ENCODE peak calls at places on chromosomes 11 and 22, in ten cellular contexts. O is RPMI8226; K is substantia nigra; Y is kidney; V is COR-L47; A is activated CD4-positive, CD25-positive, alpha-beta regulatory T cell treated with anti-CD3 and anti-CD28 coated beads, Interleukin-2, amount 50 U/mL, for 72 hours; R is AG04450; T is A549; D is DMS79; X is activated T-cell treated with anti-CD3 and anti-CD28 coated beads for 48 hours. N is an unnamed sample.

GRCh38 chr11:128471138-128471661 is 116.2 kb downstream of the ETS1 start:
- DNase-seq in O (peak), K (no peak), Y (peak), V (no peak), A (no peak), R (no peak), T (no peak), D (no peak), X (no peak), N (no peak)

GRCh38 chr11:110527146-110527545 is 97.4 kb downstream of the FDX1 start:
- DNase-seq in O (no peak), K (no peak), Y (no peak), V (no peak), A (no peak), R (no peak), T (no peak), D (no peak), X (no peak), N (no peak)

GRCh38 chr22:16955678-16956210 is 52.3 kb downstream of the GAB4 start:
- DNase-seq in O (peak), K (no peak), Y (no peak), V (peak), A (no peak), R (no peak), T (no peak), D (no peak), X (no peak), N (no peak)

GRCh38 chr11:14904745-14905103 is 12.7 kb upstream of the CYP2R1 start:
- DNase-seq in O (peak), K (peak), Y (peak), V (no peak), A (peak), R (no peak), T (peak), D (no peak), X (peak), N (no peak)

GRCh38 chr11:89504270-89504669 is 13.1 kb upstream of the NOX4 start:
- DNase-seq in O (no peak), K (no peak), Y (no peak), V (no peak), A (no peak), R (no peak), T (no peak), D (no peak), X (no peak), N (no peak)

GRCh38 chr11:11349870-11350325 is 3.2 kb downstream of the CSNK2A3 start:
- DNase-seq in O (no peak), K (no peak), Y (no peak), V (no peak), A (no peak), R (peak), T (no peak), D (no peak), X (no peak), N (no peak)

GRCh38 chr11:14203392-14203791 is 155.6 kb downstream of the RRAS2 start:
- DNase-seq in O (no peak), K (no peak), Y (no peak), V (no peak), A (no peak), R (no peak), T (no peak), D (no peak), X (no peak), N (no peak)

GRCh38 chr11:87871071-87871470 is 304.2 kb downstream of the RAB38 start:
- DNase-seq in O (no peak), K (no peak), Y (no peak), V (no peak), A (no peak), R (no peak), T (no peak), D (no peak), X (no peak), N (no peak)

GRCh38 chr11:69486056-69486772 is 4.8 kb downstream of the LINC01488 start:
- DNase-seq in O (no peak), K (no peak), Y (peak), V (no peak), A (no peak), R (no peak), T (no peak), D (no peak), X (no peak), N (no peak)

GRCh38 chr11:114366331-114367243 is 33.7 kb downstream of the C11orf71 start:
- DNase-seq in O (no peak), K (no peak), Y (no peak), V (no peak), A (no peak), R (peak), T (peak), D (no peak), X (no peak), N (peak)

GRCh38 chr11:24588075-24588474 is 91.2 kb downstream of the LUZP2 start:
- DNase-seq in O (no peak), K (no peak), Y (no peak), V (no peak), A (no peak), R (no peak), T (no peak), D (no peak), X (no peak), N (no peak)

GRCh38 chr11:19646921-19647320 is 65.7 kb upstream of the NAV2 start:
- DNase-seq in O (no peak), K (no peak), Y (no peak), V (no peak), A (no peak), R (peak), T (no peak), D (peak), X (no peak), N (no peak)

GRCh38 chr11:80733776-80734175 is 1292.9 kb upstream of the TENM4 start:
- DNase-seq in O (no peak), K (no peak), Y (no peak), V (no peak), A (no peak), R (no peak), T (no peak), D (no peak), X (no peak), N (no peak)

GRCh38 chr11:72263363-72263762 is 19.4 kb upstream of the PHOX2A start:
- DNase-seq in O (no peak), K (no peak), Y (no peak), V (no peak), A (no peak), R (peak), T (peak), D (no peak), X (no peak), N (no peak)

GRCh38 chr11:22634897-22635629 is 9.4 kb upstream of the FANCF start:
- DNase-seq in O (peak), K (no peak), Y (no peak), V (peak), A (no peak), R (no peak), T (no peak), D (no peak), X (no peak), N (peak)

GRCh38 chr11:119696378-119697157 is 32.4 kb downstream of the NECTIN1 start:
- DNase-seq in O (no peak), K (no peak), Y (no peak), V (no peak), A (no peak), R (no peak), T (no peak), D (peak), X (no peak), N (no peak)

GRCh38 chr22:26503758-26504157 is 8.5 kb downstream of the TFIP11 start:
- DNase-seq in O (no peak), K (no peak), Y (no peak), V (no peak), A (no peak), R (no peak), T (no peak), D (no peak), X (no peak), N (no peak)

GRCh38 chr11:2581151-2581930 is 118.5 kb downstream of the KCNQ1OT1 start:
- DNase-seq in O (no peak), K (no peak), Y (peak), V (no peak), A (peak), R (no peak), T (no peak), D (no peak), X (no peak), N (peak)

GRCh38 chr11:102655547-102655946 is 30.4 kb upstream of the MMP20 start:
- DNase-seq in O (no peak), K (no peak), Y (no peak), V (no peak), A (no peak), R (no peak), T (no peak), D (no peak), X (no peak), N (no peak)

GRCh38 chr11:66600924-66601233 is 7.9 kb downstream of the CCS start:
- DNase-seq in O (no peak), K (no peak), Y (peak), V (no peak), A (no peak), R (no peak), T (no peak), D (no peak), X (no peak), N (no peak)

GRCh38 chr11:118180300-118180703 is 3.9 kb upstream of the SCN2B start:
- DNase-seq in O (peak), K (peak), Y (no peak), V (no peak), A (no peak), R (no peak), T (peak), D (no peak), X (no peak), N (no peak)

GRCh38 chr11:6321356-6321755 is 1.1 kb upstream of the CAVIN3 start:
- DNase-seq in O (no peak), K (no peak), Y (no peak), V (no peak), A (no peak), R (no peak), T (no peak), D (no peak), X (no peak), N (no peak)

GRCh38 chr11:24496371-24496727 is 504 bp upstream of the LUZP2 start:
- DNase-seq in O (no peak), K (no peak), Y (no peak), V (no peak), A (no peak), R (no peak), T (no peak), D (no peak), X (no peak), N (no peak)

GRCh38 chr11:37442576-37442975 is 844.5 kb upstream of the RAG2 start:
- DNase-seq in O (no peak), K (no peak), Y (no peak), V (no peak), A (no peak), R (no peak), T (no peak), D (no peak), X (no peak), N (no peak)

GRCh38 chr11:77473001-77473800 is 693 bp downstream of the PAK1 start:
- DNase-seq in O (peak), K (no peak), Y (peak), V (peak), A (peak), R (no peak), T (peak), D (peak), X (peak), N (peak)